ENCODE peak calls at places on chromosome 11, in four cellular contexts. One of them, this sample, is unnamed.
A peak's percentile ranks its signal among the peaks of the same experiment; 100 is the strongest.

GRCh38 chr11:1113405-1114201 is 38.9 kb downstream of the MUC2 start:
- DNase-seq in iPS-NIHi11: no peak
- DNase-seq in OCI-LY7: peak; percentile 19
- DNase-seq in C1 segment of cervical spinal cord: no peak
- DNase-seq in this sample: no peak

GRCh38 chr11:19895776-19896175 is 183.1 kb downstream of the NAV2 start:
- DNase-seq in iPS-NIHi11: no peak
- DNase-seq in C1 segment of cervical spinal cord: no peak
- DNase-seq in OCI-LY7: no peak
- DNase-seq in this sample: no peak

GRCh38 chr11:121035169-121035755 is 11.4 kb downstream of the TBCEL start:
- DNase-seq in C1 segment of cervical spinal cord: no peak
- DNase-seq in OCI-LY7: no peak
- DNase-seq in iPS-NIHi11: no peak
- DNase-seq in this sample: no peak

GRCh38 chr11:64789331-64790204 is 11.2 kb upstream of the SF1 start:
- DNase-seq in iPS-NIHi11: no peak
- DNase-seq in C1 segment of cervical spinal cord: no peak
- DNase-seq in OCI-LY7: no peak
- DNase-seq in this sample: no peak

GRCh38 chr11:102451693-102452460 is 688 bp downstream of the TMEM123 start:
- DNase-seq in OCI-LY7: peak; percentile 94
- DNase-seq in iPS-NIHi11: peak; percentile 60
- DNase-seq in C1 segment of cervical spinal cord: peak; percentile 32
- DNase-seq in this sample: peak; percentile 74

GRCh38 chr11:20088368-20089260 is 71.7 kb downstream of the DBX1 start:
- DNase-seq in OCI-LY7: no peak
- DNase-seq in iPS-NIHi11: no peak
- DNase-seq in C1 segment of cervical spinal cord: no peak
- DNase-seq in this sample: no peak

GRCh38 chr11:73366265-73366610 is 10.0 kb upstream of the RELT start:
- DNase-seq in OCI-LY7: peak; percentile 59
- DNase-seq in C1 segment of cervical spinal cord: no peak
- DNase-seq in iPS-NIHi11: no peak
- DNase-seq in this sample: no peak

GRCh38 chr11:124301482-124301881 is 12.3 kb downstream of the OR8D1 start:
- DNase-seq in OCI-LY7: no peak
- DNase-seq in iPS-NIHi11: no peak
- DNase-seq in C1 segment of cervical spinal cord: no peak
- DNase-seq in this sample: no peak

GRCh38 chr11:67408437-67409200 is 4.7 kb downstream of the TBC1D10C start:
- DNase-seq in OCI-LY7: no peak
- DNase-seq in C1 segment of cervical spinal cord: no peak
- DNase-seq in iPS-NIHi11: no peak
- DNase-seq in this sample: no peak

GRCh38 chr11:71364176-71364671 is 84.0 kb downstream of the DHCR7 start:
- DNase-seq in OCI-LY7: no peak
- DNase-seq in C1 segment of cervical spinal cord: no peak
- DNase-seq in iPS-NIHi11: no peak
- DNase-seq in this sample: no peak

GRCh38 chr11:133966924-133967598 is 10.3 kb upstream of the IGSF9B start:
- DNase-seq in iPS-NIHi11: peak; percentile 91
- DNase-seq in OCI-LY7: no peak
- DNase-seq in C1 segment of cervical spinal cord: no peak
- DNase-seq in this sample: peak; percentile 69

GRCh38 chr11:86245369-86246292 is 1.1 kb downstream of the EED start:
- DNase-seq in iPS-NIHi11: peak; percentile 11
- DNase-seq in OCI-LY7: peak; percentile 14
- DNase-seq in C1 segment of cervical spinal cord: no peak
- DNase-seq in this sample: peak; percentile 48

GRCh38 chr11:28043930-28044709 is 63.8 kb downstream of the KIF18A start:
- DNase-seq in OCI-LY7: no peak
- DNase-seq in C1 segment of cervical spinal cord: no peak
- DNase-seq in iPS-NIHi11: no peak
- DNase-seq in this sample: no peak

GRCh38 chr11:70525006-70525405 is 126.7 kb downstream of the CTTN start:
- DNase-seq in OCI-LY7: no peak
- DNase-seq in iPS-NIHi11: no peak
- DNase-seq in C1 segment of cervical spinal cord: no peak
- DNase-seq in this sample: no peak

GRCh38 chr11:44949160-44950035 is 1.3 kb downstream of the TP53I11 start:
- DNase-seq in iPS-NIHi11: peak; percentile 71
- DNase-seq in C1 segment of cervical spinal cord: peak; percentile 15
- DNase-seq in OCI-LY7: no peak
- DNase-seq in this sample: peak; percentile 80

GRCh38 chr11:10459029-10459970 is 4.2 kb downstream of the AMPD3 start:
- DNase-seq in OCI-LY7: peak; percentile 83
- DNase-seq in iPS-NIHi11: no peak
- DNase-seq in C1 segment of cervical spinal cord: no peak
- DNase-seq in this sample: peak; percentile 55

GRCh38 chr11:96012086-96012824 is 88.3 kb upstream of the MTMR2 start:
- DNase-seq in iPS-NIHi11: peak; percentile 45
- DNase-seq in C1 segment of cervical spinal cord: peak; percentile 61
- DNase-seq in OCI-LY7: peak; percentile 88
- DNase-seq in this sample: peak; percentile 86

GRCh38 chr11:15929371-15929801 is 427.0 kb downstream of the SOX6 start:
- DNase-seq in OCI-LY7: no peak
- DNase-seq in iPS-NIHi11: no peak
- DNase-seq in C1 segment of cervical spinal cord: no peak
- DNase-seq in this sample: no peak

GRCh38 chr11:92149996-92150395 is 74.6 kb upstream of the FAT3 start:
- DNase-seq in iPS-NIHi11: no peak
- DNase-seq in C1 segment of cervical spinal cord: no peak
- DNase-seq in OCI-LY7: no peak
- DNase-seq in this sample: no peak

GRCh38 chr11:9972917-9973504 is 309.1 kb downstream of the SWAP70 start:
- DNase-seq in C1 segment of cervical spinal cord: no peak
- DNase-seq in OCI-LY7: peak; percentile 73
- DNase-seq in iPS-NIHi11: peak; percentile 66
- DNase-seq in this sample: no peak

GRCh38 chr11:30387891-30388861 is 65.3 kb downstream of the ARL14EP start:
- DNase-seq in C1 segment of cervical spinal cord: no peak
- DNase-seq in iPS-NIHi11: no peak
- DNase-seq in OCI-LY7: no peak
- DNase-seq in this sample: no peak

GRCh38 chr11:12086271-12087074 is 23.9 kb upstream of the MICAL2 start:
- DNase-seq in iPS-NIHi11: no peak
- DNase-seq in C1 segment of cervical spinal cord: no peak
- DNase-seq in OCI-LY7: no peak
- DNase-seq in this sample: no peak

GRCh38 chr11:133947298-133947905 is 9.4 kb downstream of the IGSF9B start:
- DNase-seq in iPS-NIHi11: peak; percentile 90
- DNase-seq in OCI-LY7: no peak
- DNase-seq in C1 segment of cervical spinal cord: no peak
- DNase-seq in this sample: peak; percentile 83

This sample was measured in ELF-1.